ENCODE peak calls at places on chromosome 4, in ten cellular contexts. U is lung microvascular endothelial cell; K is CD4-positive, alpha-beta T cell; J is kidney glomerular epithelial cell; M is DMS53; D is effector memory CD8-positive, alpha-beta T cell; A is neuronal stem cell; I is left kidney; O is HuH-7.5; G is activated CD4-positive, CD25-positive, alpha-beta regulatory T cell. S is an unnamed sample.

GRCh38 chr4:41878170-41878941 is 56.9 kb upstream of the TMEM33 start:
- DNase-seq in U (no peak), K (no peak), J (no peak), M (no peak), D (no peak), A (no peak), I (peak), O (no peak), G (no peak), S (no peak)

GRCh38 chr4:37909690-37910486 is 19.0 kb downstream of the TBC1D1 start:
- DNase-seq in U (no peak), K (no peak), J (no peak), M (no peak), D (no peak), A (no peak), I (peak), O (no peak), G (no peak), S (no peak)

GRCh38 chr4:181952478-181952877 is 290.7 kb upstream of the TENM3 start:
- DNase-seq in U (peak), K (no peak), J (peak), M (peak), D (no peak), A (no peak), I (peak), O (no peak), G (no peak), S (no peak)

GRCh38 chr4:124933521-124933920 is 221.0 kb upstream of the ANKRD50 start:
- DNase-seq in U (no peak), K (no peak), J (no peak), M (no peak), D (no peak), A (no peak), I (no peak), O (no peak), G (no peak), S (no peak)

GRCh38 chr4:113436360-113436759 is 325.2 kb downstream of the CAMK2D start:
- DNase-seq in U (peak), K (no peak), J (peak), M (no peak), D (no peak), A (no peak), I (peak), O (no peak), G (no peak), S (no peak)

GRCh38 chr4:4427478-4427870 is 40.6 kb downstream of the NSG1 start:
- DNase-seq in U (no peak), K (no peak), J (no peak), M (no peak), D (no peak), A (no peak), I (no peak), O (no peak), G (no peak), S (no peak)

GRCh38 chr4:6461301-6462165 is 10.9 kb downstream of the PPP2R2C start:
- DNase-seq in U (no peak), K (no peak), J (no peak), M (no peak), D (no peak), A (no peak), I (no peak), O (no peak), G (no peak), S (no peak)

GRCh38 chr4:98577956-98578355 is 80.5 kb downstream of the TSPAN5 start:
- DNase-seq in U (no peak), K (no peak), J (no peak), M (no peak), D (no peak), A (no peak), I (no peak), O (no peak), G (no peak), S (no peak)

GRCh38 chr4:78379991-78380739 is 171.4 kb upstream of the ANXA3 start:
- DNase-seq in U (no peak), K (no peak), J (peak), M (no peak), D (no peak), A (no peak), I (peak), O (no peak), G (no peak), S (no peak)

GRCh38 chr4:1080961-1081688 is 32.2 kb downstream of the RNF212 start:
- DNase-seq in U (no peak), K (no peak), J (no peak), M (no peak), D (no peak), A (no peak), I (no peak), O (no peak), G (no peak), S (no peak)

GRCh38 chr4:84497220-84497834 is 1.8 kb downstream of the NKX6-1 start:
- DNase-seq in U (no peak), K (no peak), J (no peak), M (peak), D (no peak), A (no peak), I (peak), O (no peak), G (no peak), S (no peak)

GRCh38 chr4:109764376-109764775 is 34.5 kb upstream of the PLA2G12A start:
- DNase-seq in U (no peak), K (no peak), J (no peak), M (peak), D (no peak), A (no peak), I (no peak), O (no peak), G (no peak), S (no peak)

GRCh38 chr4:158856852-158857251 is 88.0 kb downstream of the FNIP2 start:
- DNase-seq in U (peak), K (no peak), J (peak), M (peak), D (no peak), A (no peak), I (peak), O (peak), G (no peak), S (no peak)

GRCh38 chr4:112411781-112412281 is 104.1 kb downstream of the NEUROG2 start:
- DNase-seq in U (no peak), K (no peak), J (no peak), M (no peak), D (no peak), A (peak), I (no peak), O (no peak), G (no peak), S (no peak)

GRCh38 chr4:10015140-10015753 is 6.0 kb downstream of the SLC2A9 start:
- DNase-seq in U (peak), K (no peak), J (peak), M (peak), D (no peak), A (peak), I (peak), O (no peak), G (no peak), S (no peak)

GRCh38 chr4:3321295-3321889 is 28.6 kb downstream of the RGS12 start:
- DNase-seq in U (no peak), K (no peak), J (no peak), M (no peak), D (no peak), A (no peak), I (no peak), O (no peak), G (no peak), S (no peak)

GRCh38 chr4:12949719-12950118 is 534.4 kb downstream of the RAB28 start:
- DNase-seq in U (no peak), K (no peak), J (no peak), M (peak), D (no peak), A (no peak), I (peak), O (no peak), G (no peak), S (no peak)

GRCh38 chr4:149176019-149176418 is 639.6 kb downstream of the IQCM start:
- DNase-seq in U (no peak), K (no peak), J (no peak), M (peak), D (no peak), A (no peak), I (peak), O (no peak), G (no peak), S (no peak)

GRCh38 chr4:336099-336892 is 1.3 kb upstream of the ZNF141 start:
- DNase-seq in U (no peak), K (no peak), J (no peak), M (peak), D (no peak), A (peak), I (peak), O (no peak), G (no peak), S (no peak)

GRCh38 chr4:16745009-16745408 is 153.4 kb downstream of the LDB2 start:
- DNase-seq in U (no peak), K (no peak), J (peak), M (no peak), D (no peak), A (no peak), I (no peak), O (no peak), G (no peak), S (no peak)

GRCh38 chr4:184268574-184269160 is 51.0 kb upstream of the ENPP6 start:
- DNase-seq in U (no peak), K (no peak), J (no peak), M (peak), D (no peak), A (no peak), I (no peak), O (no peak), G (no peak), S (no peak)

GRCh38 chr4:6956434-6957147 is 47.0 kb downstream of the TBC1D14 start:
- DNase-seq in U (no peak), K (no peak), J (no peak), M (no peak), D (no peak), A (no peak), I (no peak), O (no peak), G (no peak), S (no peak)

GRCh38 chr4:182748949-182749348 is 168.2 kb downstream of the DCTD start:
- DNase-seq in U (peak), K (no peak), J (peak), M (peak), D (no peak), A (no peak), I (no peak), O (no peak), G (no peak), S (no peak)

GRCh38 chr4:16257611-16258010 is 31.3 kb upstream of the TAPT1 start:
- DNase-seq in U (no peak), K (no peak), J (no peak), M (no peak), D (no peak), A (no peak), I (peak), O (no peak), G (no peak), S (no peak)

GRCh38 chr4:3522651-3523050 is 9.6 kb downstream of the LRPAP1 start:
- DNase-seq in U (no peak), K (no peak), J (no peak), M (no peak), D (no peak), A (no peak), I (no peak), O (no peak), G (no peak), S (no peak)

GRCh38 chr4:182593864-182594263 is 323.3 kb downstream of the DCTD start:
- DNase-seq in U (peak), K (no peak), J (no peak), M (no peak), D (no peak), A (no peak), I (no peak), O (no peak), G (no peak), S (no peak)

GRCh38 chr4:6568689-6569332 is 6.2 kb upstream of the MAN2B2 start:
- DNase-seq in U (peak), K (no peak), J (peak), M (peak), D (no peak), A (no peak), I (no peak), O (no peak), G (no peak), S (no peak)

GRCh38 chr4:89797117-89797516 is 39.8 kb downstream of the SNCA start:
- DNase-seq in U (peak), K (no peak), J (no peak), M (no peak), D (no peak), A (no peak), I (no peak), O (no peak), G (no peak), S (no peak)

GRCh38 chr4:38759077-38759789 is 23.6 kb downstream of the TLR10 start:
- DNase-seq in U (peak), K (peak), J (peak), M (peak), D (peak), A (peak), I (peak), O (peak), G (peak), S (peak)

GRCh38 chr4:93786149-93786548 is 42.4 kb upstream of the ATOH1 start:
- DNase-seq in U (no peak), K (no peak), J (no peak), M (no peak), D (no peak), A (no peak), I (no peak), O (no peak), G (no peak), S (no peak)

GRCh38 chr4:102469806-102470205 is 31.4 kb upstream of the NFKB1 start:
- DNase-seq in U (peak), K (no peak), J (no peak), M (no peak), D (no peak), A (no peak), I (no peak), O (no peak), G (no peak), S (no peak)

GRCh38 chr4:52126946-52127345 is 75.8 kb downstream of the SPATA18 start:
- DNase-seq in U (no peak), K (no peak), J (peak), M (no peak), D (no peak), A (no peak), I (no peak), O (no peak), G (no peak), S (no peak)

GRCh38 chr4:1285790-1286553 is 3.7 kb upstream of the MAEA start:
- DNase-seq in U (peak), K (no peak), J (no peak), M (peak), D (peak), A (no peak), I (no peak), O (peak), G (no peak), S (no peak)

GRCh38 chr4:77072195-77072753 is 3.5 kb downstream of the CCNI start:
- DNase-seq in U (no peak), K (no peak), J (no peak), M (peak), D (peak), A (no peak), I (no peak), O (no peak), G (no peak), S (peak)

GRCh38 chr4:82042042-82042441 is 331.7 kb downstream of the HNRNPD start:
- DNase-seq in U (no peak), K (no peak), J (no peak), M (no peak), D (no peak), A (no peak), I (no peak), O (no peak), G (no peak), S (no peak)

S was measured in T-helper 17 cell.